ENCODE peak calls at places on chromosomes 5 and 9, in eight cellular contexts. A is sigmoid colon; Y is astrocyte; P is kidney; I is endothelial cell of umbilical vein; E is K562; F is effector memory CD4-positive, alpha-beta T cell; U is IMR-90. T is an unnamed sample.

GRCh38 chr5:98796197-98796972 is 22.9 kb downstream of the RGMB start:
- DNase-seq in A (no peak), Y (peak; percentile 68), P (no peak), I (peak; percentile 74), E (peak; percentile 56), F (no peak), U (peak; percentile 77), T (no peak)

GRCh38 chr5:154755361-154756202 is at the start of gene LARP1:
- DNase-seq in A (peak; percentile 74), Y (no peak), P (no peak), I (peak; percentile 57), E (peak; percentile 73), F (no peak), U (peak; percentile 19), T (no peak)

GRCh38 chr5:311963-312362 is 9.6 kb upstream of the AHRR start:
- DNase-seq in A (no peak), Y (no peak), P (peak; percentile 55), I (no peak), E (peak; percentile 7), F (no peak), U (no peak), T (no peak)

GRCh38 chr9:16333697-16334096 is 536.8 kb downstream of the BNC2 start:
- DNase-seq in A (no peak), Y (peak; percentile 49), P (no peak), I (no peak), E (no peak), F (no peak), U (no peak), T (no peak)

GRCh38 chr5:156699147-156699546 is 150.9 kb upstream of the PPP1R2B start:
- DNase-seq in A (no peak), Y (no peak), P (no peak), I (no peak), E (no peak), F (no peak), U (no peak), T (no peak)

GRCh38 chr9:87577746-87578145 is 80.1 kb downstream of the DAPK1 start:
- DNase-seq in A (no peak), Y (no peak), P (no peak), I (no peak), E (no peak), F (no peak), U (no peak), T (no peak)

GRCh38 chr5:81779125-81779934 is 28.4 kb upstream of the SSBP2 start:
- DNase-seq in A (peak; percentile 87), Y (no peak), P (peak; percentile 79), I (peak; percentile 74), E (no peak), F (no peak), U (peak; percentile 26), T (peak; percentile 41)

GRCh38 chr9:73114958-73115357 is 36.7 kb upstream of the ANXA1 start:
- DNase-seq in A (no peak), Y (no peak), P (no peak), I (no peak), E (no peak), F (no peak), U (no peak), T (no peak)

GRCh38 chr9:28365020-28365640 is 791.8 kb upstream of the C9orf72 start:
- DNase-seq in A (no peak), Y (no peak), P (no peak), I (no peak), E (no peak), F (no peak), U (no peak), T (no peak)

GRCh38 chr5:77972545-77973252 is 196.6 kb upstream of the TBCA start:
- DNase-seq in A (no peak), Y (no peak), P (no peak), I (no peak), E (no peak), F (no peak), U (no peak), T (no peak)

GRCh38 chr9:93141771-93142483 is 7.9 kb upstream of the NINJ1 start:
- DNase-seq in A (no peak), Y (no peak), P (no peak), I (no peak), E (no peak), F (no peak), U (no peak), T (no peak)

GRCh38 chr9:93139365-93140182 is 5.5 kb upstream of the NINJ1 start:
- DNase-seq in A (no peak), Y (no peak), P (no peak), I (no peak), E (no peak), F (no peak), U (no peak), T (no peak)

GRCh38 chr9:93148721-93149120 is 14.7 kb upstream of the NINJ1 start:
- DNase-seq in A (no peak), Y (no peak), P (no peak), I (no peak), E (no peak), F (no peak), U (no peak), T (no peak)

GRCh38 chr9:93147632-93148031 is 13.6 kb upstream of the NINJ1 start:
- DNase-seq in A (no peak), Y (no peak), P (no peak), I (no peak), E (no peak), F (no peak), U (no peak), T (no peak)

DNA sequence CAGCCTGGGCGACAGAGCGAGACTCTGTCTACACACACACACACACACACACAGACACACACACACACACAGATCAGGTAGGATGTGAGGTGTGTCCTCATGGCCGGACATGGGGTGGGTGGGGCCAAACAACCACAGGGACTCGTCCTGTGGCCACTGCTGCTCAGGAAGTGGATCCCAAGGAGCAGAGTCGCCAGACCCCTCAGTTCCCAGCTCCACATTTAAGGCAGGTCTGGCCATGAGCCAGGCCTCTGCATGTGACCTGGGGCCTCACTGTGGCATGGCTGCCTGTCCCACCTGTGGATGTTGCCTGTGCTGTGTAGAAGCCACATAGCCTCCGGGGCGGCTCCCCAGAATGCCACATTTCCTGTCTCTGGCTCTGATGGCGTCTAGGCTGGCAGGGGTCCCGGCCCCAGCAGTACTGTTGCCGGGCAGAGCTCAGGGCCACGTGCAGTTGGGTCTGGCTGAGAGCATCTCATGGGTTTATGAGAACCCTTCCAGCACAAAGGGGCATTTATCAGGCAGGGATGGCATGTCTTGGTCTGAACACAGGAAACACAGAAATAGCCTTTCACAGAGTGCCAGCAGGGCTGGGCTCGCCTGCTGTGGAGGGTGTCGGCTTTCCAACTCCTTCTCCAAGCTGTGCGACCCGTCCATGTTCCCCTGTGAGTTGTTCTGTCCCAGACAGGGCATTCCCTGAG is 9.9 kb upstream of the NINJ1 start:
- DNase-seq in A (no peak), Y (no peak), P (peak; percentile 76), I (no peak), E (no peak), F (peak; percentile 52), U (no peak), T (peak; percentile 81)
- H3K27ac ChIP-seq in A (peak overlapping the region; percentile 15), Y (no peak overlapping the region), P (no peak overlapping the region), I (no peak overlapping the region), E (no peak overlapping the region), F (peak overlapping the region; percentile 71), U (no peak overlapping the region), T (peak overlapping the region; percentile 39)

GRCh38 chr9:14908221-14909206 is 1.7 kb downstream of the FREM1 start:
- DNase-seq in A (no peak), Y (no peak), P (no peak), I (no peak), E (no peak), F (no peak), U (no peak), T (no peak)
- H3K4me1 ChIP-seq in A (peaks cover 28% of the 10 kb centered on the region), Y (no peaks in the 10 kb centered on the region), P (peaks cover 16% of the 10 kb centered on the region), I (no peaks in the 10 kb centered on the region), E (peaks cover 11% of the 10 kb centered on the region), F (no peaks in the 10 kb centered on the region), U (no peaks in the 10 kb centered on the region), T (no peaks in the 10 kb centered on the region)

GRCh38 chr9:36470891-36471290 is 70.8 kb upstream of the RNF38 start:
- DNase-seq in A (peak; percentile 70), Y (peak; percentile 41), P (peak; percentile 81), I (peak; percentile 65), E (no peak), F (peak; percentile 37), U (peak; percentile 71), T (peak; percentile 58)

DNA sequence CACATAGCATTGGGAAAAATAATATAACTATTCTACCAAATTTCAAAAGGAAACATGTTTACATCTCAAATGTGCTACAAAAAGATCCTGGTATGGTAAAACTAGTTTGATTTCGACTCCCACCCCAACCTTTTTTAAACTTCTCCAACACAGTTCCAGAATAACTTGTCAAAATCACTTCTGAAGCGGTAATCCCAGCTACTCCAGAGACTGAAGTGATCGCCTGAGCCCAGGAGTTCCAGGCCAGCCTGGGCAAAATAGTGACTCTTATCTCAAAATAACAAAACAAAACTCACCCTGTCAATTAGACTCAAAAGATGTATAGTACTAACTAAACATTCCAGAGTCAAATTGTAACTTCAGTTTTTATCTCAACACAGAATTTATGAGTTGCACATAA is 71.3 kb upstream of the RNF38 start:
- DNase-seq in A (no peak), Y (no peak), P (no peak), I (peak; percentile 34), E (no peak), F (no peak), U (no peak), T (no peak)
- H3K27ac ChIP-seq in A (peak overlapping the region; percentile 74), Y (no peak overlapping the region), P (peak overlapping the region; percentile 38), I (peak overlapping the region; percentile 15), E (no peak overlapping the region), F (peak overlapping the region; percentile 68), U (peak overlapping the region; percentile 31), T (peak overlapping the region; percentile 60)

DNA sequence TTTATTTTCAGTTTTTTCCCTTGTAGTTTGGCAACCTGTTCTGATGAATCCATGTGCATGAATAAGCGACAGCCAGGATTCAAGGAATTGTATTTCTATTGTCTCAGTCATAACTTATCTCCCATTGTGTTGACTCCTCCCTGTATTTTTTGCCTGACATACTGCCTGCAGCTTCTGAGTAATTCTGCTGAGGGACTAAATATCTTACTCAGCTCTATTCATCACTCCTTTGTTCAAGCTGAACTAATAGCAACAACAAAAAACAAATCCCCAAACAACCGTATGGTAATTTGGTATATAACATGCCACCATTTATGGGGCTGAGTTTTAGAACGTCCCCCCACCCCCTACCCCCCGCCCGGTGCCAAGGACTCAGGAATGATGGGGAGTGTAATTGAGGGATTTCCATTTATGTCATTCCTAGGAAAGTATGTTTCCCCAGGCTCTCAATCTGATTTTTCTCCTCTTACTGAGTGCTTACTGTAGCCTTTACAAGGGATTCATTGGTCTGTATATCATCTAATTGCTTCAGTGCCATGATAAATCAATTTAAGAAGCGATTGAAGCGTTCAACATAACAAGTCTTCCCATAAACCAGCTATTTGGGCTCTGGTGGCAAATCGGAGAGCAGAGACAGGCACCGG is 40.9 kb upstream of the HSD17B4 start:
- DNase-seq in A (no peak), Y (peak; percentile 72), P (no peak), I (peak; percentile 35), E (no peak), F (no peak), U (peak; percentile 46), T (no peak)
- H3K4me1 ChIP-seq in A (no peaks in the 10 kb centered on the region), Y (no peaks in the 10 kb centered on the region), P (no peaks in the 10 kb centered on the region), I (peaks cover 4% of the 10 kb centered on the region), E (peaks cover 8% of the 10 kb centered on the region), F (peaks cover 5% of the 10 kb centered on the region), U (peaks cover 2% of the 10 kb centered on the region), T (peaks cover 9% of the 10 kb centered on the region)

GRCh38 chr9:109556061-109556460 is 58.0 kb upstream of the PTPN3 start:
- DNase-seq in A (no peak), Y (no peak), P (no peak), I (no peak), E (no peak), F (no peak), U (no peak), T (no peak)
- H3K27ac ChIP-seq in A (no peak overlapping the region), Y (no peak overlapping the region), P (no peak overlapping the region), I (no peak overlapping the region), E (no peak overlapping the region), F (no peak overlapping the region), U (no peak overlapping the region), T (no peak overlapping the region)

T was measured in CD8-positive, alpha-beta memory T cell.